ENCODE peak calls at places on chromosomes 2 and 18, in four cellular contexts. One of them, this sample, is unnamed.

GRCh38 chr2:47008381-47009280 is 93.0 kb upstream of the MCFD2 start:
- DNase-seq in neuronal stem cell: peak
- DNase-seq in HCT116: no peak
- DNase-seq in endothelial cell of umbilical vein: no peak
- DNase-seq in this sample: no peak

GRCh38 chr2:161077367-161078210 is 82.6 kb upstream of the TANK start:
- DNase-seq in neuronal stem cell: no peak
- DNase-seq in endothelial cell of umbilical vein: peak
- DNase-seq in HCT116: no peak
- DNase-seq in this sample: no peak

GRCh38 chr2:232362174-232362913 is 16.2 kb upstream of the ALPP start:
- DNase-seq in HCT116: no peak
- DNase-seq in neuronal stem cell: no peak
- DNase-seq in endothelial cell of umbilical vein: no peak
- DNase-seq in this sample: peak

GRCh38 chr2:218516614-218517013 is 51.5 kb downstream of the USP37 start:
- DNase-seq in endothelial cell of umbilical vein: no peak
- DNase-seq in neuronal stem cell: no peak
- DNase-seq in HCT116: peak
- DNase-seq in this sample: no peak

GRCh38 chr2:207408086-207408794 is 121.5 kb upstream of the CREB1 start:
- DNase-seq in neuronal stem cell: no peak
- DNase-seq in endothelial cell of umbilical vein: no peak
- DNase-seq in HCT116: no peak
- DNase-seq in this sample: peak

GRCh38 chr2:192571636-192572035 is 376.9 kb upstream of the TMEFF2 start:
- DNase-seq in HCT116: no peak
- DNase-seq in neuronal stem cell: no peak
- DNase-seq in endothelial cell of umbilical vein: no peak
- DNase-seq in this sample: no peak

GRCh38 chr2:234287650-234288049 is 209.2 kb downstream of the ARL4C start:
- DNase-seq in endothelial cell of umbilical vein: no peak
- DNase-seq in neuronal stem cell: no peak
- DNase-seq in HCT116: no peak
- DNase-seq in this sample: no peak

GRCh38 chr2:207163815-207164747 is 1.7 kb downstream of the KLF7 start:
- DNase-seq in neuronal stem cell: no peak
- DNase-seq in endothelial cell of umbilical vein: peak
- DNase-seq in HCT116: no peak
- DNase-seq in this sample: peak

GRCh38 chr18:62017618-62018017 is 124.8 kb upstream of the RNF152 start:
- DNase-seq in neuronal stem cell: no peak
- DNase-seq in HCT116: no peak
- DNase-seq in endothelial cell of umbilical vein: no peak
- DNase-seq in this sample: no peak

GRCh38 chr18:70249118-70249517 is 39.7 kb upstream of the SOCS6 start:
- DNase-seq in endothelial cell of umbilical vein: no peak
- DNase-seq in HCT116: no peak
- DNase-seq in neuronal stem cell: no peak
- DNase-seq in this sample: no peak

GRCh38 chr2:203688798-203689197 is 17.6 kb upstream of the CD28 start:
- DNase-seq in neuronal stem cell: no peak
- DNase-seq in HCT116: no peak
- DNase-seq in endothelial cell of umbilical vein: no peak
- DNase-seq in this sample: peak

GRCh38 chr2:103788346-103788745 is 1026.5 kb downstream of the TMEM182 start:
- DNase-seq in HCT116: no peak
- DNase-seq in neuronal stem cell: no peak
- DNase-seq in endothelial cell of umbilical vein: no peak
- DNase-seq in this sample: no peak

GRCh38 chr2:202165945-202166344 is 72.5 kb downstream of the SUMO1 start:
- DNase-seq in endothelial cell of umbilical vein: no peak
- DNase-seq in neuronal stem cell: no peak
- DNase-seq in HCT116: no peak
- DNase-seq in this sample: no peak

GRCh38 chr18:13137041-13137938 is 81.3 kb upstream of the LDLRAD4 start:
- DNase-seq in neuronal stem cell: no peak
- DNase-seq in endothelial cell of umbilical vein: peak
- DNase-seq in HCT116: no peak
- DNase-seq in this sample: peak

GRCh38 chr2:12501469-12502147 is 215.1 kb upstream of the TRIB2 start:
- DNase-seq in neuronal stem cell: no peak
- DNase-seq in endothelial cell of umbilical vein: peak
- DNase-seq in HCT116: no peak
- DNase-seq in this sample: peak

GRCh38 chr18:56068030-56068671 is 480.2 kb upstream of the TCF4 start:
- DNase-seq in HCT116: no peak
- DNase-seq in neuronal stem cell: no peak
- DNase-seq in endothelial cell of umbilical vein: peak
- DNase-seq in this sample: no peak

GRCh38 chr2:222025891-222026271 is 272.9 kb downstream of the PAX3 start:
- DNase-seq in neuronal stem cell: no peak
- DNase-seq in endothelial cell of umbilical vein: no peak
- DNase-seq in HCT116: no peak
- DNase-seq in this sample: no peak

GRCh38 chr2:171841996-171842395 is 52.0 kb downstream of the SLC25A12 start:
- DNase-seq in endothelial cell of umbilical vein: no peak
- DNase-seq in HCT116: no peak
- DNase-seq in neuronal stem cell: no peak
- DNase-seq in this sample: no peak

GRCh38 chr2:168254158-168254935 is 7.0 kb upstream of the STK39 start:
- DNase-seq in endothelial cell of umbilical vein: no peak
- DNase-seq in neuronal stem cell: no peak
- DNase-seq in HCT116: peak
- DNase-seq in this sample: no peak

GRCh38 chr2:100779908-100780202 is 40.1 kb upstream of the NPAS2 start:
- DNase-seq in endothelial cell of umbilical vein: no peak
- DNase-seq in HCT116: no peak
- DNase-seq in neuronal stem cell: no peak
- DNase-seq in this sample: no peak

GRCh38 chr2:238230699-238231098 is 9.1 kb downstream of the HES6 start:
- DNase-seq in HCT116: no peak
- DNase-seq in neuronal stem cell: no peak
- DNase-seq in endothelial cell of umbilical vein: no peak
- DNase-seq in this sample: no peak

GRCh38 chr18:8139127-8139591 is 470.1 kb upstream of the RAB12 start:
- DNase-seq in neuronal stem cell: no peak
- DNase-seq in endothelial cell of umbilical vein: no peak
- DNase-seq in HCT116: no peak
- DNase-seq in this sample: no peak

GRCh38 chr2:240637901-240638175 is 12.6 kb downstream of the GPR35 start:
- DNase-seq in HCT116: no peak
- DNase-seq in endothelial cell of umbilical vein: no peak
- DNase-seq in neuronal stem cell: no peak
- DNase-seq in this sample: no peak

GRCh38 chr18:4286256-4286655 is 168.9 kb downstream of the DLGAP1 start:
- DNase-seq in endothelial cell of umbilical vein: no peak
- DNase-seq in neuronal stem cell: no peak
- DNase-seq in HCT116: no peak
- DNase-seq in this sample: no peak

GRCh38 chr2:7994397-7994951 is 687.4 kb upstream of the ID2 start:
- DNase-seq in HCT116: no peak
- DNase-seq in endothelial cell of umbilical vein: no peak
- DNase-seq in neuronal stem cell: no peak
- DNase-seq in this sample: no peak

GRCh38 chr2:98901291-98901690 is 34.7 kb downstream of the CRACDL start:
- DNase-seq in neuronal stem cell: no peak
- DNase-seq in HCT116: no peak
- DNase-seq in endothelial cell of umbilical vein: no peak
- DNase-seq in this sample: no peak

GRCh38 chr18:71529708-71530303 is 1014.3 kb downstream of the CBLN2 start:
- DNase-seq in endothelial cell of umbilical vein: peak
- DNase-seq in HCT116: no peak
- DNase-seq in neuronal stem cell: no peak
- DNase-seq in this sample: no peak

GRCh38 chr2:61694312-61695274 is 156.4 kb upstream of the XPO1 start:
- DNase-seq in endothelial cell of umbilical vein: peak
- DNase-seq in neuronal stem cell: peak
- DNase-seq in HCT116: peak
- DNase-seq in this sample: peak

GRCh38 chr2:652881-653480 is 24.2 kb downstream of the TMEM18 start:
- DNase-seq in neuronal stem cell: no peak
- DNase-seq in HCT116: no peak
- DNase-seq in endothelial cell of umbilical vein: no peak
- DNase-seq in this sample: no peak

GRCh38 chr2:2293527-2294089 is 37.5 kb downstream of the MYT1L start:
- DNase-seq in neuronal stem cell: no peak
- DNase-seq in HCT116: no peak
- DNase-seq in endothelial cell of umbilical vein: no peak
- DNase-seq in this sample: no peak
- H2AFZ ChIP-seq in neuronal stem cell: no peak
- H2AFZ ChIP-seq in HCT116: no peak
- H2AFZ ChIP-seq in endothelial cell of umbilical vein: no peak
- H2AFZ ChIP-seq in this sample: no peak

DNA sequence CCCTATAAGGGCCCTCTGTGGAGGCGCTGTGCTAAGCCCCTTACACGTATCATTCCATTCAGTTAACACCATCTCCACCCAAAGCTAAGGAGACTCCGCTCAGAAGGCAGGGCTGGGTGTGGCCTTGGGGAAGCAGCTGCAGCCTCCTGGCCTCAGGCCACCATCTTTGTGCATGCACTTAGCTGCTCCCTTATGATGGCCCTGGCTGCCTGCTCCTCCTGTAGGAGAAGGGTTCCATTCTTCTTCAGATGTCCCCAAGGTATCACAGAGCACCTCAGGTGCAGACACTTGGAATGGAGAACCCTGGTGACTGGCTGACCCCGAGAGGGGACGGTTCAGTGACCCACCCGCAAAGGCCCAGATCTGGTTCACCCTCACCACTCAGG is 9.6 kb downstream of the GPAT2 start:
- DNase-seq in HCT116: no peak
- DNase-seq in neuronal stem cell: no peak
- DNase-seq in endothelial cell of umbilical vein: no peak
- DNase-seq in this sample: no peak
- H3K27ac ChIP-seq in HCT116: no peak
- H3K27ac ChIP-seq in neuronal stem cell: no peak
- H3K27ac ChIP-seq in endothelial cell of umbilical vein: no peak
- H3K27ac ChIP-seq in this sample: no peak

GRCh38 chr18:34866739-34867138 is 156.6 kb downstream of the DTNA start:
- DNase-seq in endothelial cell of umbilical vein: peak
- DNase-seq in neuronal stem cell: no peak
- DNase-seq in HCT116: no peak
- DNase-seq in this sample: no peak
- H2AFZ ChIP-seq in endothelial cell of umbilical vein: no peak
- H2AFZ ChIP-seq in neuronal stem cell: no peak
- H2AFZ ChIP-seq in HCT116: peak
- H2AFZ ChIP-seq in this sample: no peak

GRCh38 chr2:6294791-6295190 is 570.9 kb downstream of the CMPK2 start:
- DNase-seq in endothelial cell of umbilical vein: no peak
- DNase-seq in HCT116: no peak
- DNase-seq in neuronal stem cell: no peak
- DNase-seq in this sample: no peak

GRCh38 chr2:6290626-6291025 is 575.1 kb downstream of the CMPK2 start:
- DNase-seq in neuronal stem cell: no peak
- DNase-seq in endothelial cell of umbilical vein: no peak
- DNase-seq in HCT116: no peak
- DNase-seq in this sample: no peak

DNA sequence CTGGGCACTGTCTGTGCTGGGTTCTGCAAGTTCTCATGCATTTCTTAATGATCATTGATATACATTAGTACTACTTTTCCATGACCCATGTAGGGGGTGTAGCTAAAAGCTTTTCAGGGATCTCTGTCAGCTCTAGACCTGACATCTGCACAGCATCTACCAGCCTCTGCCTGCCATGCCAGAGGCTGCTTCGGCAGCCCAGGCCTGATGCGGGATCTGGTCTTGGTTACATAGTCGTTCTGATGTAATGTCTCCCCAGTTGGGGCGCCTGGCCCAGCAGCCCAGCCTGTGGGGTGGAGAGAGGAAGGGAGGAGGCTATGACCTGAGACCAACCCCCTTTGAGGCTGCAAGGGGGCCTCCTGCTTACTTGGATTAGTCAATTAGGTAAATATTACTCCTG is 575.5 kb downstream of the CMPK2 start:
- DNase-seq in HCT116: no peak
- DNase-seq in neuronal stem cell: no peak
- DNase-seq in endothelial cell of umbilical vein: no peak
- DNase-seq in this sample: no peak
- H3K27ac ChIP-seq in HCT116: no peak
- H3K27ac ChIP-seq in neuronal stem cell: no peak
- H3K27ac ChIP-seq in endothelial cell of umbilical vein: no peak
- H3K27ac ChIP-seq in this sample: no peak